ENCODE peak calls at places on chromosomes 3 and 15, in eight cellular contexts. J is effector memory CD4-positive, alpha-beta T cell; Y is OCI-LY7; E is IMR-90; K is kidney; L is endodermal cell; C is fibroblast of lung; Q is cardiac muscle cell. D is an unnamed sample.

GRCh38 chr15:84783493-84784251 is 33.5 kb upstream of the ALPK3 start:
- DNase-seq in J (no peak), Y (no peak), E (no peak), K (no peak), L (peak), C (no peak), Q (no peak), D (no peak)

GRCh38 chr3:184371570-184372018 is 6.4 kb downstream of the THPO start:
- DNase-seq in J (peak), Y (peak), E (peak), K (peak), L (peak), C (peak), Q (peak), D (peak)

GRCh38 chr3:142896201-142896755 is 7.4 kb upstream of the PCOLCE2 start:
- DNase-seq in J (no peak), Y (no peak), E (peak), K (no peak), L (no peak), C (peak), Q (peak), D (no peak)

GRCh38 chr15:63605036-63605435 is 7.8 kb downstream of the FBXL22 start:
- DNase-seq in J (no peak), Y (no peak), E (no peak), K (no peak), L (no peak), C (no peak), Q (no peak), D (no peak)

GRCh38 chr15:71526061-71526460 is 284.3 kb upstream of the NR2E3 start:
- DNase-seq in J (no peak), Y (no peak), E (peak), K (no peak), L (no peak), C (no peak), Q (peak), D (no peak)

GRCh38 chr3:179615458-179616173 is 11.0 kb downstream of the NDUFB5 start:
- DNase-seq in J (no peak), Y (no peak), E (peak), K (no peak), L (no peak), C (peak), Q (peak), D (no peak)

GRCh38 chr3:135007622-135008021 is 212.6 kb downstream of the EPHB1 start:
- DNase-seq in J (no peak), Y (no peak), E (no peak), K (no peak), L (no peak), C (no peak), Q (no peak), D (no peak)

GRCh38 chr3:46127503-46127902 is 80.6 kb downstream of the CCR1 start:
- DNase-seq in J (no peak), Y (no peak), E (peak), K (no peak), L (no peak), C (peak), Q (peak), D (no peak)

GRCh38 chr3:105862217-105862616 is 6.6 kb downstream of the CBLB start:
- DNase-seq in J (no peak), Y (peak), E (no peak), K (no peak), L (no peak), C (no peak), Q (no peak), D (no peak)

GRCh38 chr3:189353318-189353958 is 181.7 kb downstream of the TPRG1 start:
- DNase-seq in J (no peak), Y (no peak), E (no peak), K (no peak), L (no peak), C (no peak), Q (no peak), D (no peak)

GRCh38 chr15:90033448-90033847 is 32.3 kb downstream of the ZNF710 start:
- DNase-seq in J (no peak), Y (no peak), E (no peak), K (no peak), L (peak), C (no peak), Q (no peak), D (no peak)

GRCh38 chr3:139521811-139522210 is 17.7 kb downstream of the RBP1 start:
- DNase-seq in J (no peak), Y (no peak), E (no peak), K (no peak), L (no peak), C (no peak), Q (no peak), D (no peak)

GRCh38 chr3:150074277-150074676 is 103.6 kb upstream of the PFN2 start:
- DNase-seq in J (no peak), Y (no peak), E (no peak), K (no peak), L (no peak), C (no peak), Q (no peak), D (no peak)

GRCh38 chr3:45677045-45677436 is 12.2 kb upstream of the SACM1L start:
- DNase-seq in J (peak), Y (no peak), E (peak), K (peak), L (no peak), C (peak), Q (peak), D (no peak)

GRCh38 chr3:30091611-30092135 is 514.7 kb upstream of the TGFBR2 start:
- DNase-seq in J (no peak), Y (no peak), E (no peak), K (no peak), L (no peak), C (no peak), Q (no peak), D (no peak)

GRCh38 chr15:55546718-55547117 is 38.7 kb upstream of the DNAAF4 start:
- DNase-seq in J (no peak), Y (no peak), E (peak), K (no peak), L (no peak), C (peak), Q (peak), D (no peak)

GRCh38 chr15:37995461-37996347 is 61.3 kb downstream of the TMCO5A start:
- DNase-seq in J (no peak), Y (peak), E (peak), K (no peak), L (no peak), C (peak), Q (peak), D (no peak)

GRCh38 chr3:6878731-6879130 is 17.8 kb downstream of the GRM7 start:
- DNase-seq in J (no peak), Y (no peak), E (no peak), K (no peak), L (no peak), C (no peak), Q (no peak), D (no peak)

GRCh38 chr15:31025996-31026395 is 34.6 kb upstream of the MTMR10 start:
- DNase-seq in J (no peak), Y (no peak), E (no peak), K (no peak), L (no peak), C (no peak), Q (no peak), D (no peak)

GRCh38 chr15:74780523-74780982 is 1.3 kb upstream of the CSK start:
- DNase-seq in J (no peak), Y (no peak), E (no peak), K (no peak), L (no peak), C (no peak), Q (no peak), D (no peak)

GRCh38 chr3:173653781-173654180 is 256.2 kb downstream of the NLGN1 start:
- DNase-seq in J (no peak), Y (no peak), E (peak), K (no peak), L (no peak), C (peak), Q (no peak), D (no peak)

GRCh38 chr3:66531256-66531655 is 30.4 kb upstream of the LRIG1 start:
- DNase-seq in J (no peak), Y (no peak), E (no peak), K (no peak), L (no peak), C (no peak), Q (no peak), D (no peak)

GRCh38 chr3:127712881-127713771 is 40.4 kb downstream of the ABTB1 start:
- DNase-seq in J (no peak), Y (no peak), E (no peak), K (peak), L (no peak), C (no peak), Q (no peak), D (no peak)

GRCh38 chr3:74613060-74613459 is 1.4 kb downstream of the CNTN3 start:
- DNase-seq in J (no peak), Y (no peak), E (peak), K (no peak), L (no peak), C (no peak), Q (no peak), D (no peak)

GRCh38 chr3:46012246-46012645 is 15.0 kb downstream of the XCR1 start:
- DNase-seq in J (no peak), Y (no peak), E (no peak), K (no peak), L (no peak), C (no peak), Q (no peak), D (no peak)

GRCh38 chr3:194162817-194163584 is 27.1 kb downstream of the HES1 start:
- DNase-seq in J (no peak), Y (no peak), E (no peak), K (no peak), L (no peak), C (no peak), Q (no peak), D (no peak)

GRCh38 chr3:194161181-194162045 is 25.5 kb downstream of the HES1 start:
- DNase-seq in J (no peak), Y (no peak), E (no peak), K (no peak), L (peak), C (no peak), Q (no peak), D (no peak)

GRCh38 chr3:194158942-194159439 is 23.0 kb downstream of the HES1 start:
- DNase-seq in J (no peak), Y (no peak), E (no peak), K (no peak), L (no peak), C (no peak), Q (no peak), D (no peak)

GRCh38 chr3:194162070-194162678 is 26.2 kb downstream of the HES1 start:
- DNase-seq in J (no peak), Y (no peak), E (no peak), K (no peak), L (no peak), C (no peak), Q (no peak), D (no peak)

DNA sequence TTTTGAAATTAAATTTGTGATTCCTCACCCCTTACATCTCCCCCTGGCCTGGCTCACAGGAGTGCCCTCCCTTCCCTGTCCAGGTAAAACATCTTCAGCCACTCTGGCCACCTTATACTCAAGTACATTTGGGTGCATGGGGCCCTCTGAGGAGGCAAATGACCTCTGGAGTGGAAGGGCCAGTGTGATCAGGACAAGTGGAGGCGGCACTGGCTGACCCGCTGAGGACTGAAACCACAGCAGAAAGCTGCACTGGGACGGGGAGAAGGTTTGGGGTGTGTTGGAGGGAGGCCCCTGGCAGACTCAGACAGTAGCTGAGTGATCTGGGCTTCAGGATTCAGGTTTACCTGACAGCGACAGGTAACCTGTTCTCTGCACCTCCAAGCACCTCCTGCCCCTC is 24.2 kb downstream of the HES1 start:
- DNase-seq in J (no peak), Y (no peak), E (no peak), K (no peak), L (no peak), C (no peak), Q (no peak), D (no peak)
- H3K4me3 ChIP-seq in J (no peak), Y (no peak), E (no peak), K (no peak), L (no peak), C (no peak), Q (no peak), D (no peak)

DNA sequence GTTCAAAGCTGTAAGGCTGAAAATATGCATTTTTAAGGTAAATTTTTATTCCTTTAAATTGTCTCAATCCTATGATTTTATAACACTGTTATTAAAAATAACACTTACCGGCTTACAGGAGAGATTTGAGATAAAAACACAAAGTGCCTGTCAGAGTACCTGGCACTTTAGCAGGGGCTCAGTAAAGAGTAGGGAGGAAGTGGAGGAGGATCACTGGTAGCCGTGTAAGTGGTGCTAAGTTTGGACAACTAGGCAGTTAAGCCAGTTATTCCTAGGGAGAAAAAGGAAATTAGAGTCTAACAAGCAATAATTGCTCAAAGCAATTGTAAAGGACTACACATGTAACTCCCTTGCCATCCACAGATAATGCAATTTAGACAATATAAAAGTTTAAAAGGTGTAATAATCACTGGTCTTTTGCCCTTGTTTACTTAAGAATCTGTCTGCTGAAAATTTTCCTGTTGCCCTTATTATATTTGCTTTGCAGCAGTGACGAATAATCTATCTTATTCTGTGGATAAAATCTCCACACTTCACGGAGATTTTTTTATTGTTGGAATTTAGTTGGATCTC is 204.8 kb downstream of the CDIN1 start:
- DNase-seq in J (no peak), Y (no peak), E (no peak), K (no peak), L (no peak), C (no peak), Q (no peak), D (no peak)
- H3K27ac ChIP-seq in J (no peak), Y (no peak), E (no peak), K (no peak), L (no peak), C (no peak), Q (peak), D (no peak)

GRCh38 chr15:101556273-101556672 is 66.8 kb upstream of the PCSK6 start:
- DNase-seq in J (no peak), Y (no peak), E (no peak), K (no peak), L (peak), C (no peak), Q (no peak), D (no peak)

GRCh38 chr15:101560722-101561583 is 71.4 kb upstream of the PCSK6 start:
- DNase-seq in J (no peak), Y (no peak), E (no peak), K (no peak), L (peak), C (no peak), Q (no peak), D (no peak)

GRCh38 chr15:101559938-101560337 is 70.4 kb upstream of the PCSK6 start:
- DNase-seq in J (no peak), Y (no peak), E (no peak), K (no peak), L (peak), C (no peak), Q (peak), D (no peak)

GRCh38 chr15:101561584-101561906 is 72.0 kb upstream of the PCSK6 start:
- DNase-seq in J (no peak), Y (no peak), E (no peak), K (no peak), L (peak), C (no peak), Q (no peak), D (no peak)

DNA sequence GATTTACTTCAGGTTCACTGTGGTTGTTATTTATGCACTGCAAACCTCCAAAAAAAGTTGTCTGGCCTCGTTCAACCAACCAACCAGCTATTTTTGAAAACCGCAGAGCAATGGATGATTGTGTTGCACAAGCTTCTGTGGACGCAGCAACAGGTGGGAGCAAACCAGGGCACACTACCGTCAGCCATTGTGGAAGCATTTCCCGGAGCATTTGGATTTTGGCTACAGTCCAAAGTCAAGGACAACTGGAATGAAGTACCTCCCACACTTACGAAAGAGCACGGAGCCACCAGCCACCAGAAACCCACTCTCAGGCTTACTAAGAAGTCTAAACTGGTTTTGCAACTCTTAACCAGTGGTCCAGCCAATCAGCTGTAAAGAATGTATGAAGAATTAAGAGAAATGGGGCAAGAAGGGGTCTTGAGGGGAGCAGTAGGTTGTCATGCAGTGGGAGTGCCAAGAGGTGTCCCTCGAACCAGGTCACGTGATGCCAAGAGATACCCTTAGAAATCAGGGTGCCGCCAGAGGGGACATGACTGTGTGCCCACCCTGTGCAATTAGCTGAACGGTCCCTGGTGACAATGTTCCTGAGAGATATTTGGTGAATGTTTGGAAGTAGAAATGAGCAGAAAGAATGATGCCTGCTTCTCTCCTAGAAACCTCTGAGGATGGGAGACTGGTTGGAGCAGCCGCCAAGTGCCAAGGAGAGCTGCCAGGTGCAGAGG is 68.9 kb upstream of the PCSK6 start:
- DNase-seq in J (no peak), Y (no peak), E (no peak), K (no peak), L (peak), C (no peak), Q (peak), D (no peak)
- H3K4me3 ChIP-seq in J (no peak), Y (no peak), E (no peak), K (no peak), L (no peak), C (no peak), Q (no peak), D (no peak)

GRCh38 chr3:177836671-177837070 is 639.4 kb upstream of the TBL1XR1 start:
- DNase-seq in J (no peak), Y (no peak), E (no peak), K (no peak), L (no peak), C (peak), Q (peak), D (no peak)

GRCh38 chr3:177833392-177833791 is 636.1 kb upstream of the TBL1XR1 start:
- DNase-seq in J (no peak), Y (no peak), E (no peak), K (no peak), L (no peak), C (no peak), Q (no peak), D (no peak)

GRCh38 chr3:177838951-177839350 is 641.7 kb upstream of the TBL1XR1 start:
- DNase-seq in J (no peak), Y (no peak), E (no peak), K (no peak), L (no peak), C (no peak), Q (no peak), D (no peak)

GRCh38 chr3:177835008-177835407 is 637.7 kb upstream of the TBL1XR1 start:
- DNase-seq in J (no peak), Y (no peak), E (peak), K (no peak), L (peak), C (peak), Q (peak), D (no peak)

DNA sequence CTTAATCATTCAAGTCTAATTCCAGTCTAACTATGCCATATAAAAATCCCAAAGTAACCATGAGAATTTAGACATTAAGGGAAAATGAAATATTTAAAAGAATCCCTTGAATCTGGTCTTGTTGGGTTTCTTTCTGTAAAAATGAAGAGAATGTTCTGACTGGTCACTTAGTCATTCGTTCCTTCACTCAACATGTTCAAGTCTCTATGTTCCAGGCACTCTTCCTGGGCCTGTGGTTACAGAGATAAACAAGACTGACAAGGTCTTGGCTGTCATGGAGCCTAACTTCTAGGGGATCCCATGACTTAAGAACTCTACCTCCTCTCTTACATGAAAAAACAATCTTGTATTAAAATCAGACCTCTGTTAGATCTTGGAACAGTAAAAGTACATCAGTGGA is 638.6 kb upstream of the TBL1XR1 start:
- DNase-seq in J (no peak), Y (no peak), E (peak), K (no peak), L (no peak), C (peak), Q (peak), D (no peak)
- H3K27ac ChIP-seq in J (no peak), Y (no peak), E (no peak), K (no peak), L (no peak), C (peak), Q (no peak), D (no peak)

GRCh38 chr3:123716421-123716820 is 131.6 kb upstream of the HACD2 start:
- DNase-seq in J (no peak), Y (no peak), E (no peak), K (no peak), L (no peak), C (no peak), Q (no peak), D (no peak)

GRCh38 chr3:123708531-123708930 is 123.7 kb upstream of the HACD2 start:
- DNase-seq in J (no peak), Y (no peak), E (no peak), K (no peak), L (no peak), C (no peak), Q (no peak), D (no peak)

GRCh38 chr3:123711356-123711755 is 126.5 kb upstream of the HACD2 start:
- DNase-seq in J (no peak), Y (no peak), E (no peak), K (no peak), L (no peak), C (no peak), Q (no peak), D (no peak)

GRCh38 chr3:123713211-123713610 is 128.4 kb upstream of the HACD2 start:
- DNase-seq in J (no peak), Y (no peak), E (no peak), K (no peak), L (no peak), C (no peak), Q (no peak), D (peak)

DNA sequence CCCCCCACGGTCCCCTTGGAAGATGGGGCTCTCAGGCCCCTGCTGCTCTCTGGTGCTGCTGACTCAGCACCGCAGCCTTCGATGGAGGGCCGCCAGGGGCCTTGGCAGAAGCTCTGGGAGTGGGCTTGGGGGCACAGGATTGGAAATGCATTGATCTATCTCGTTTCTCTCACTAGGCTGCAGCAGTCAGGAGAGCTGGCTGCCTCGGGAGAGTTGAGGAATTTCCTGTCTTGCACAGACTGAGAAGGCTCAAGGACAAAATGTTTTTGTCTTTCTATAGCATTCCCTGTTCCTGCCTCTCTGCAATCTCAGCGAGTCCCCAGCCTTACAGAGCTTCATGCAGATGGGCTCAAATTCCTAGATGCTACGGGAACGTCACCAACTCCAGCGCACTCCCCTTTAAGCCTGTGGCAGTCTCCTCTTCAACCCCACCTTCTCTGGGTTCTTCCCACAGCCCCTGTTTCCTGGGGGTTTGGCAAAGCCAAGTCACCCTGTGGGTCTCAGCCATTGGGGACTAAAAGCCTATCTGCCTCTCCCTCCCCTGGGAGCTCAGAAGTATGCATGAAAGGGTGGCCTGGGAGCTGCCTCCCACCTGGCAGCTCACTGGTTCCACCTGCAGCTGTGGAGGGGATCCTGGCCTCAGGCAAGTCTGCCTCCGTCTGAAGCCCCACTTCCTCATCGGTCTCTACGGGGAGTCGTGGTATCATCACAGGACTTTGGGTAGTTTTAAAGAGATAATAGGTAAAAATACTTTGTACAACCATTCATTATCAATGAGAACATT is 127.4 kb upstream of the HACD2 start:
- DNase-seq in J (no peak), Y (no peak), E (no peak), K (no peak), L (no peak), C (no peak), Q (peak), D (no peak)
- H3K4me3 ChIP-seq in J (no peak), Y (no peak), E (no peak), K (no peak), L (no peak), C (no peak), Q (no peak), D (no peak)